ENCODE peak calls at places on chromosomes 3 and 15, in eight cellular contexts. B, H, V, E, K, M, Y and A are unnamed samples.

GRCh38 chr3:105503191-105503593 is 136.5 kb downstream of the ALCAM start:
- DNase-seq in B (no peak), H (no peak), V (no peak), E (no peak), K (no peak), M (no peak), Y (no peak), A (no peak)

GRCh38 chr3:170811928-170812591 is 57.9 kb downstream of the RPL22L1 start:
- DNase-seq in B (peak), H (peak), V (peak), E (peak), K (peak), M (peak), Y (peak), A (peak)

GRCh38 chr15:74336061-74337005 is 31.1 kb downstream of the CYP11A1 start:
- DNase-seq in B (peak), H (no peak), V (peak), E (no peak), K (no peak), M (no peak), Y (no peak), A (no peak)

GRCh38 chr3:166451997-166452396 is 614.8 kb upstream of the BCHE start:
- DNase-seq in B (no peak), H (no peak), V (no peak), E (no peak), K (no peak), M (no peak), Y (no peak), A (no peak)

GRCh38 chr3:17233398-17233800 is 348.6 kb downstream of the PLCL2 start:
- DNase-seq in B (peak), H (peak), V (no peak), E (peak), K (no peak), M (no peak), Y (peak), A (peak)

GRCh38 chr3:141403576-141403975 is 35.3 kb downstream of the ZBTB38 start:
- DNase-seq in B (no peak), H (no peak), V (no peak), E (no peak), K (no peak), M (no peak), Y (no peak), A (no peak)

GRCh38 chr15:49898575-49899283 is 220.3 kb downstream of the ATP8B4 start:
- DNase-seq in B (no peak), H (no peak), V (no peak), E (no peak), K (no peak), M (no peak), Y (no peak), A (no peak)

GRCh38 chr3:76405196-76405595 is 619.8 kb upstream of the ZNF717 start:
- DNase-seq in B (peak), H (no peak), V (no peak), E (no peak), K (no peak), M (no peak), Y (no peak), A (no peak)

GRCh38 chr3:71710906-71711494 is 14.2 kb downstream of the EIF4E3 start:
- DNase-seq in B (peak), H (peak), V (no peak), E (peak), K (no peak), M (no peak), Y (peak), A (peak)
- H3K4me3 ChIP-seq in B (no peak), H (no peak), V (no peak), E (no peak), K (no peak), M (no peak), Y (no peak), A (no peak)

DNA sequence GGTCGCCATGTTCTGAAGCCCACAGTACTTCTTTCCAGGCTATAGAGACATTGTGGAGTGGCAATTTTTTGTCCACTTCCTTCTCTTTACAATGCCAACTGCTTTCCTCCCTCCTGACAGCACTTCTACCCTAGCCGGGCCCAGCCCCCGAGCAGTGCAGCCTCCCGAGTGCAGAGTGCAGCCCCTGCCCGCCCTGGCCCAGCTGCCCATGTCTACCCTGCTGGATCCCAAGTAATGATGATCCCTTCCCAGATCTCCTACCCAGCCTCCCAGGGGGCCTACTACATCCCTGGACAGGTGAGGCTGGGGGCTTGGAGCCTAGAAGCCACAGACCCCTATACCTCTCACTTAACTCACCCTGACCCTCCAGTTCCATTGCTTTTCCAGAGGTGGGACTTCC is 2.8 kb downstream of the EIF4G1 start:
- DNase-seq in B (no peak), H (no peak), V (no peak), E (peak), K (no peak), M (no peak), Y (no peak), A (no peak)
- H3K4me3 ChIP-seq in B (peak), H (no peak), V (peak), E (no peak), K (no peak), M (peak), Y (peak), A (peak)

GRCh38 chr3:184813357-184813756 is 1.4 kb downstream of the VPS8 start:
- DNase-seq in B (no peak), H (no peak), V (no peak), E (no peak), K (no peak), M (no peak), Y (no peak), A (no peak)
- H3K4me3 ChIP-seq in B (no peak), H (no peak), V (no peak), E (no peak), K (peak), M (peak), Y (peak), A (peak)

GRCh38 chr3:72044231-72044935 is 259.4 kb upstream of the PROK2 start:
- DNase-seq in B (no peak), H (no peak), V (no peak), E (no peak), K (no peak), M (no peak), Y (no peak), A (no peak)
- H3K4me3 ChIP-seq in B (no peak), H (no peak), V (no peak), E (no peak), K (no peak), M (no peak), Y (no peak), A (no peak)

GRCh38 chr15:67905628-67906027 is 65.8 kb upstream of the RNU6-1 start:
- DNase-seq in B (no peak), H (no peak), V (no peak), E (no peak), K (no peak), M (no peak), Y (no peak), A (no peak)

GRCh38 chr15:67906382-67906781 is 66.5 kb upstream of the RNU6-1 start:
- DNase-seq in B (peak), H (no peak), V (no peak), E (no peak), K (no peak), M (no peak), Y (no peak), A (no peak)

GRCh38 chr15:67911727-67912126 is 71.9 kb upstream of the RNU6-1 start:
- DNase-seq in B (no peak), H (no peak), V (no peak), E (no peak), K (no peak), M (no peak), Y (no peak), A (no peak)

GRCh38 chr15:67907175-67907723 is 67.4 kb upstream of the RNU6-1 start:
- DNase-seq in B (no peak), H (no peak), V (no peak), E (no peak), K (no peak), M (no peak), Y (no peak), A (no peak)

GRCh38 chr15:67908756-67909155 is 68.9 kb upstream of the RNU6-1 start:
- DNase-seq in B (no peak), H (no peak), V (no peak), E (no peak), K (no peak), M (no peak), Y (no peak), A (no peak)
- H3K4me3 ChIP-seq in B (no peak), H (no peak), V (no peak), E (no peak), K (no peak), M (no peak), Y (no peak), A (no peak)

DNA sequence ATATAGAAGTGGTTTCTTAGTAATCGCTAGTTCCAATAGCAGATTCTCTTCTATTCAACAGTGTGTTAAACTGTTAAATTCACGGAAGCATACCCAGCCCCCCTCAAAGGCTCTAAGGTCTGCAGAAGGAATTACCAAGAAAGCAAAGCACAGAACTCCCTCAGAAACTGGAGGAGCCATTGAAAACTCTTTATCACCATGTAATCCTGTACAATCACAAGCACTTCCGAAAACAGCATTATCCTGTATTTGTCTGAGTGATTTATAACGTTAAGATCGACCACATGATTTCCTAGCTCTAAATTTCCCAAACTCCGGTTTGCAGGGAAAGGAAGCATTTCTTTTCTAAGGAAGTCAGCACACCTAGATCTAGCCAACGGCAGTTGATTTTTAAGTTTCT is 20.0 kb downstream of the MYO1E start:
- DNase-seq in B (no peak), H (no peak), V (no peak), E (no peak), K (no peak), M (no peak), Y (no peak), A (no peak)
- H3K4me3 ChIP-seq in B (no peak), H (no peak), V (no peak), E (no peak), K (no peak), M (peak), Y (no peak), A (no peak)

DNA sequence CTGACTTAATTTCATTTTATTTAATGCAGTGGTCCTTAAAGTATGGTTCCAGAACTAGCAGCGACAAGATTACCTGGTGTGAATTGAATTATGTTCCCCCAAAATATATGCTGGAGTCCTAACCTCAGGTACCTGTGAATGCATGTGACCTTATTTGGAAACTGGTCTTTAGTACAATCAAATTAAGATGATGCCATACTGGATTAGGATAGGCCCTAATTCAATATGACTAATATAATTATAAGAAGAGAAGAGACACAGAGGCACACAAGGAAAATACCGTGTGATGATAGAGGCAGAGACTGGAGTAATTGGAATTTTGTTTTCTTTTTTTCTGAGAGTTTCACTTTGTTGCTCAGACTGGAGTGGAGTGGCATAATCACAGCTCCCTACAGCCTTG is 12.6 kb upstream of the SPATA16 start:
- DNase-seq in B (no peak), H (no peak), V (no peak), E (no peak), K (no peak), M (no peak), Y (no peak), A (no peak)
- H3K4me3 ChIP-seq in B (no peak), H (no peak), V (no peak), E (no peak), K (no peak), M (no peak), Y (no peak), A (no peak)